ENCODE peak calls at places on chromosomes 7 and 10, in five cellular contexts. M, J, A, Y and N are unnamed samples.

GRCh38 chr10:61900829-61901783 is at the start of gene ARID5B:
- DNase-seq in M (peak; percentile 83), J (no peak), A (peak; percentile 68), Y (peak; percentile 59), N (peak; percentile 71)

GRCh38 chr7:69177941-69178494 is 420.3 kb upstream of the AUTS2 start:
- DNase-seq in M (no peak), J (no peak), A (no peak), Y (no peak), N (no peak)

GRCh38 chr7:115116773-115117715 is 195.2 kb downstream of the MDFIC start:
- DNase-seq in M (peak; percentile 8), J (no peak), A (peak; percentile 22), Y (no peak), N (no peak)

GRCh38 chr7:101717986-101718746 is 89.1 kb upstream of the MYL10 start:
- DNase-seq in M (no peak), J (no peak), A (peak; percentile 28), Y (no peak), N (peak; percentile 99)

GRCh38 chr10:116892873-116893685 is 43.8 kb downstream of the ENO4 start:
- DNase-seq in M (no peak), J (no peak), A (no peak), Y (peak; percentile 52), N (no peak)

GRCh38 chr10:97065128-97065527 is 120.6 kb downstream of the SLIT1 start:
- DNase-seq in M (no peak), J (no peak), A (no peak), Y (no peak), N (no peak)

GRCh38 chr10:71767420-71768035 is 5.8 kb downstream of the VSIR start:
- DNase-seq in M (peak; percentile 32), J (no peak), A (peak; percentile 42), Y (peak; percentile 43), N (no peak)

GRCh38 chr10:17003666-17004065 is 125.9 kb downstream of the CUBN start:
- DNase-seq in M (no peak), J (no peak), A (no peak), Y (no peak), N (no peak)

GRCh38 chr7:94395141-94396041 is 696 bp downstream of the COL1A2 start:
- DNase-seq in M (peak; percentile 47), J (peak; percentile 12), A (peak; percentile 63), Y (peak; percentile 86), N (peak; percentile 69)

GRCh38 chr10:132229834-132230556 is 43.2 kb downstream of the DPYSL4 start:
- DNase-seq in M (no peak), J (no peak), A (no peak), Y (peak; percentile 49), N (no peak)

GRCh38 chr10:103554488-103555320 is 61.2 kb downstream of the NEURL1 start:
- DNase-seq in M (peak; percentile 71), J (no peak), A (peak; percentile 39), Y (peak; percentile 20), N (peak; percentile 67)

GRCh38 chr7:90246184-90246583 is 1.2 kb downstream of the CFAP69 start:
- DNase-seq in M (no peak), J (no peak), A (no peak), Y (no peak), N (no peak)

GRCh38 chr10:85967594-85967993 is 399.0 kb downstream of the GRID1 start:
- DNase-seq in M (no peak), J (peak; percentile 2), A (no peak), Y (no peak), N (no peak)

GRCh38 chr7:132402096-132402495 is 174.2 kb downstream of the PLXNA4 start:
- DNase-seq in M (no peak), J (no peak), A (no peak), Y (no peak), N (no peak)

GRCh38 chr10:114374141-114374791 is 30.0 kb downstream of the AFAP1L2 start:
- DNase-seq in M (no peak), J (no peak), A (no peak), Y (peak; percentile 36), N (no peak)

GRCh38 chr7:116212859-116213258 is 2.5 kb downstream of the TES start:
- DNase-seq in M (no peak), J (no peak), A (no peak), Y (peak; percentile 36), N (no peak)

GRCh38 chr7:8197994-8198698 is 63.8 kb downstream of the ICA1 start:
- DNase-seq in M (no peak), J (no peak), A (no peak), Y (no peak), N (no peak)

GRCh38 chr7:73703985-73704639 is 15.4 kb downstream of the STX1A start:
- DNase-seq in M (peak; percentile 74), J (no peak), A (no peak), Y (no peak), N (no peak)

GRCh38 chr7:78787854-78788253 is 665.6 kb downstream of the MAGI2 start:
- DNase-seq in M (no peak), J (no peak), A (no peak), Y (no peak), N (no peak)

GRCh38 chr10:43082087-43082486 is 5.2 kb downstream of the RET start:
- DNase-seq in M (no peak), J (no peak), A (no peak), Y (no peak), N (no peak)

GRCh38 chr7:27515933-27516332 is 146.8 kb downstream of the HIBADH start:
- DNase-seq in M (no peak), J (no peak), A (no peak), Y (no peak), N (no peak)

GRCh38 chr7:66832531-66833351 is 88.3 kb upstream of the TMEM248 start:
- DNase-seq in M (no peak), J (no peak), A (no peak), Y (no peak), N (no peak)

GRCh38 chr10:93420091-93420490 is 62.0 kb downstream of the MYOF start:
- DNase-seq in M (no peak), J (no peak), A (no peak), Y (no peak), N (no peak)

GRCh38 chr10:79148452-79149344 is 79.9 kb downstream of the ZMIZ1 start:
- DNase-seq in M (no peak), J (no peak), A (no peak), Y (peak; percentile 80), N (no peak)

DNA sequence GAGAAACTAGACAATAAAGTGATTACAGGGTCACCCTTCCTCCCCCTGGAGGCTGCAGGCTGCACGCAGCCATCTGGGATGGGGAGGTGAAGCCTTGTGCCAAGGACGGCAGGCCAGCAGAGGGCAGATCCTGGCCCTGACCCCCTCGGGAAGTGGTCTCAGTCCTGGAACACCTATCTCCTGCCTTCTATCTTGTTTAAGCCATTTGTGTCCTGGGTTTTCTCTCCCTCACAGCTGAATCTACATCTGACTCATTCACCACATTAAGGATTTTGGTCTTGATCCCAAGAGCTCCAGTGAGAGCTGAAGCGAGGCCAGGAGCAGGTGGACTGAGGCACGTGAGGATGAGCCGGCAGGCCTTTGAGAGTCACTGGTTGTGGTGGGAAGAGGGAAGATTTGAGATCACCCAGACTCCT is 16.4 kb upstream of the PARP12 start:
- DNase-seq in M (peak; percentile 59), J (no peak), A (peak; percentile 57), Y (peak; percentile 22), N (peak; percentile 61)
- TF ChIP-seq MYC in M (no peak), J (no peak), A (peak; percentile 29), Y (no peak), N (no peak)

GRCh38 chr10:6333973-6334372 is 131.2 kb downstream of the PFKFB3 start:
- DNase-seq in M (no peak), J (no peak), A (no peak), Y (no peak), N (no peak)

GRCh38 chr10:6333086-6333485 is 130.4 kb downstream of the PFKFB3 start:
- DNase-seq in M (no peak), J (no peak), A (no peak), Y (no peak), N (no peak)

GRCh38 chr10:6327906-6328707 is 125.4 kb downstream of the PFKFB3 start:
- DNase-seq in M (no peak), J (no peak), A (no peak), Y (no peak), N (no peak)

GRCh38 chr10:6328708-6329423 is 126.1 kb downstream of the PFKFB3 start:
- DNase-seq in M (no peak), J (no peak), A (no peak), Y (no peak), N (no peak)
- TF ChIP-seq MAX in M (no peak), J (no peak), A (no peak), Y (no peak), N (no peak)

GRCh38 chr7:2512713-2513112 is 6.9 kb upstream of the LFNG start:
- DNase-seq in M (no peak), J (no peak), A (no peak), Y (no peak), N (no peak)
- H3K4me3 ChIP-seq in M (no peak overlapping the region), J (no peak overlapping the region), A (no peak overlapping the region), Y (no peak overlapping the region), N (no peak overlapping the region)

GRCh38 chr10:87552248-87552914 is 47.7 kb downstream of the MINPP1 start:
- DNase-seq in M (no peak), J (no peak), A (no peak), Y (no peak), N (no peak)
- TF ChIP-seq MYC in M (no peak), J (no peak), A (no peak), Y (no peak), N (no peak)

GRCh38 chr7:117555260-117555659 is 75.4 kb downstream of the CFTR start:
- DNase-seq in M (no peak), J (no peak), A (no peak), Y (no peak), N (no peak)
- TF ChIP-seq MAX in M (no peak), J (no peak), A (no peak), Y (no peak), N (no peak)

DNA sequence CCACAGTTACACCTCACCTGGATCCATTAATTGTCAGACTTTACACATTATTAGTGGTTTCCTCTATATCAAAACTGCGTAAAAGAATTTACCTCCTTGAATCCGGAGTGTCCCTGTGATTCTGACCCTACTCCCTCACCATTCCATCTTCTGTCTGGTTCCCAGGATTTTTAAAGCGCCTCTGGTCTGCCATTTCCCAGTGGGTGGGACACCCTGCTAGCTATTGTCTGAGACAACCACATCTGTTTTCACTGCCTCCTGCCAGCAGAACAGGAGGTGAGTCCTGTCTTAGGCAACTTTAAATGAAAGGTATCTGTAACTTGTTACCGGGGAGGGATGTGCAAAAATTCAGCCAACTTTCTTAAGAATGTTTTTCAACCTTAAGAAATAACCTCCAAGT is 2.3 kb downstream of the MACROH2A2 start:
- DNase-seq in M (no peak), J (no peak), A (no peak), Y (no peak), N (no peak)
- H3K4me3 ChIP-seq in M (no peak overlapping the region), J (no peak overlapping the region), A (no peak overlapping the region), Y (no peak overlapping the region), N (no peak overlapping the region)

GRCh38 chr7:1546909-1547776 is 8.9 kb downstream of the TMEM184A start:
- DNase-seq in M (no peak), J (no peak), A (no peak), Y (no peak), N (no peak)
- TF ChIP-seq MYC in M (no peak), J (no peak), A (no peak), Y (no peak), N (no peak)